ENCODE peak calls at places on chromosome 1, in four cellular contexts. One of them, this sample, is unnamed.

GRCh38 chr1:108646661-108647269 is 14.1 kb downstream of the HENMT1 start:
- DNase-seq in bronchial epithelial cell: peak
- DNase-seq in pancreas: peak
- DNase-seq in activated naive CD8-positive, alpha-beta T cell treated with anti-CD3 and anti-CD28 coated beads, Interleukin-2, amount 50 U/mL, for 24 hours: peak
- DNase-seq in this sample: peak

GRCh38 chr1:31835415-31835814 is 19.6 kb upstream of the SPOCD1 start:
- DNase-seq in bronchial epithelial cell: no peak
- DNase-seq in pancreas: no peak
- DNase-seq in activated naive CD8-positive, alpha-beta T cell treated with anti-CD3 and anti-CD28 coated beads, Interleukin-2, amount 50 U/mL, for 24 hours: no peak
- DNase-seq in this sample: no peak

GRCh38 chr1:235045034-235045690 is 83.5 kb downstream of the TOMM20 start:
- DNase-seq in bronchial epithelial cell: no peak
- DNase-seq in pancreas: no peak
- DNase-seq in activated naive CD8-positive, alpha-beta T cell treated with anti-CD3 and anti-CD28 coated beads, Interleukin-2, amount 50 U/mL, for 24 hours: no peak
- DNase-seq in this sample: no peak

GRCh38 chr1:32464716-32465540 is at the start of gene ZBTB8B:
- DNase-seq in bronchial epithelial cell: peak
- DNase-seq in pancreas: peak
- DNase-seq in activated naive CD8-positive, alpha-beta T cell treated with anti-CD3 and anti-CD28 coated beads, Interleukin-2, amount 50 U/mL, for 24 hours: peak
- DNase-seq in this sample: peak

GRCh38 chr1:100597069-100597741 is 59.3 kb downstream of the GPR88 start:
- DNase-seq in bronchial epithelial cell: peak
- DNase-seq in pancreas: no peak
- DNase-seq in activated naive CD8-positive, alpha-beta T cell treated with anti-CD3 and anti-CD28 coated beads, Interleukin-2, amount 50 U/mL, for 24 hours: no peak
- DNase-seq in this sample: no peak

GRCh38 chr1:24415910-24416665 is 486 bp downstream of the NIPAL3 start:
- DNase-seq in bronchial epithelial cell: peak
- DNase-seq in pancreas: peak
- DNase-seq in activated naive CD8-positive, alpha-beta T cell treated with anti-CD3 and anti-CD28 coated beads, Interleukin-2, amount 50 U/mL, for 24 hours: no peak
- DNase-seq in this sample: no peak

GRCh38 chr1:84643183-84643582 is 47.1 kb downstream of the SSX2IP start:
- DNase-seq in bronchial epithelial cell: no peak
- DNase-seq in pancreas: no peak
- DNase-seq in activated naive CD8-positive, alpha-beta T cell treated with anti-CD3 and anti-CD28 coated beads, Interleukin-2, amount 50 U/mL, for 24 hours: no peak
- DNase-seq in this sample: no peak

GRCh38 chr1:116878804-116879477 is 30.8 kb upstream of the PTGFRN start:
- DNase-seq in bronchial epithelial cell: peak
- DNase-seq in pancreas: no peak
- DNase-seq in activated naive CD8-positive, alpha-beta T cell treated with anti-CD3 and anti-CD28 coated beads, Interleukin-2, amount 50 U/mL, for 24 hours: no peak
- DNase-seq in this sample: no peak

GRCh38 chr1:204837440-204838084 is 33.1 kb upstream of the NFASC start:
- DNase-seq in bronchial epithelial cell: peak
- DNase-seq in pancreas: peak
- DNase-seq in activated naive CD8-positive, alpha-beta T cell treated with anti-CD3 and anti-CD28 coated beads, Interleukin-2, amount 50 U/mL, for 24 hours: peak
- DNase-seq in this sample: no peak

GRCh38 chr1:208318150-208318734 is 74.1 kb upstream of the PLXNA2 start:
- DNase-seq in bronchial epithelial cell: peak
- DNase-seq in pancreas: no peak
- DNase-seq in activated naive CD8-positive, alpha-beta T cell treated with anti-CD3 and anti-CD28 coated beads, Interleukin-2, amount 50 U/mL, for 24 hours: no peak
- DNase-seq in this sample: no peak

GRCh38 chr1:53197301-53198205 is 929 bp downstream of the CPT2 start:
- DNase-seq in bronchial epithelial cell: no peak
- DNase-seq in pancreas: no peak
- DNase-seq in activated naive CD8-positive, alpha-beta T cell treated with anti-CD3 and anti-CD28 coated beads, Interleukin-2, amount 50 U/mL, for 24 hours: no peak
- DNase-seq in this sample: no peak

GRCh38 chr1:155179107-155180031 is 5.7 kb downstream of the TRIM46 start:
- DNase-seq in bronchial epithelial cell: no peak
- DNase-seq in pancreas: peak
- DNase-seq in activated naive CD8-positive, alpha-beta T cell treated with anti-CD3 and anti-CD28 coated beads, Interleukin-2, amount 50 U/mL, for 24 hours: no peak
- DNase-seq in this sample: no peak

GRCh38 chr1:19311503-19311930 is 427 bp downstream of the AKR7A2 start:
- DNase-seq in bronchial epithelial cell: no peak
- DNase-seq in pancreas: no peak
- DNase-seq in activated naive CD8-positive, alpha-beta T cell treated with anti-CD3 and anti-CD28 coated beads, Interleukin-2, amount 50 U/mL, for 24 hours: peak
- DNase-seq in this sample: no peak

GRCh38 chr1:34973326-34973725 is 11.8 kb downstream of the TMEM35B start:
- DNase-seq in bronchial epithelial cell: no peak
- DNase-seq in pancreas: no peak
- DNase-seq in activated naive CD8-positive, alpha-beta T cell treated with anti-CD3 and anti-CD28 coated beads, Interleukin-2, amount 50 U/mL, for 24 hours: no peak
- DNase-seq in this sample: no peak

GRCh38 chr1:14739433-14739832 is 140.9 kb downstream of the KAZN start:
- DNase-seq in bronchial epithelial cell: no peak
- DNase-seq in pancreas: no peak
- DNase-seq in activated naive CD8-positive, alpha-beta T cell treated with anti-CD3 and anti-CD28 coated beads, Interleukin-2, amount 50 U/mL, for 24 hours: no peak
- DNase-seq in this sample: no peak

This sample was measured in stimulated activated naive CD4-positive, alpha-beta T cell treated with Interleukin-2 at 50 U/mL for 16 hours.